ENCODE peak calls at places on chromosomes 7 and 10, in seven cellular contexts. A is CD4-positive, CD25-positive, alpha-beta regulatory T cell; B is stomach; G is CD8-positive, alpha-beta T cell; J is AG04450; T is GM23338; M is HL-60. E is an unnamed sample. For H3K27me3, the result is how much of the 10 kb centered on the place peaks cover.

GRCh38 chr7:78768859-78769258 is 684.6 kb downstream of the MAGI2 start:
- DNase-seq in M (no peak), B (no peak), T (peak), G (no peak), A (no peak), J (no peak), E (no peak)

GRCh38 chr7:27753863-27754262 is 13.9 kb downstream of the TAX1BP1 start:
- DNase-seq in G (no peak), J (no peak), A (no peak), T (no peak), M (no peak), B (no peak), E (no peak)

GRCh38 chr10:17278607-17279240 is 50.7 kb downstream of the VIM start:
- DNase-seq in J (no peak), G (no peak), A (no peak), T (no peak), B (no peak), M (no peak), E (no peak)

GRCh38 chr7:22426463-22427121 is 69.6 kb upstream of the RAPGEF5 start:
- DNase-seq in J (no peak), A (no peak), T (no peak), B (no peak), M (no peak), G (no peak), E (no peak)

GRCh38 chr7:45574521-45575500 is 643 bp downstream of the ADCY1 start:
- DNase-seq in G (no peak), M (peak), J (no peak), B (peak), T (peak), A (no peak), E (no peak)

GRCh38 chr7:20403356-20403755 is 72.7 kb downstream of the ITGB8 start:
- DNase-seq in M (no peak), J (no peak), T (no peak), B (no peak), G (no peak), A (no peak), E (no peak)

GRCh38 chr7:135782377-135782776 is 33.8 kb upstream of the FAM180A start:
- DNase-seq in J (no peak), M (no peak), T (no peak), A (no peak), B (no peak), G (no peak), E (no peak)

GRCh38 chr7:95875519-95875918 is 103.2 kb downstream of the DYNC1I1 start:
- DNase-seq in G (no peak), B (no peak), A (no peak), M (no peak), T (no peak), J (no peak), E (no peak)

GRCh38 chr7:158125721-158126120 is 461.9 kb downstream of the PTPRN2 start:
- DNase-seq in G (no peak), B (no peak), M (no peak), T (no peak), J (no peak), A (no peak), E (no peak)

GRCh38 chr7:50632561-50633413 is 67.6 kb upstream of the DDC start:
- DNase-seq in A (peak), J (no peak), T (peak), B (peak), G (peak), M (no peak), E (peak)

GRCh38 chr7:132551928-132552327 is 24.3 kb downstream of the PLXNA4 start:
- DNase-seq in J (no peak), M (no peak), T (no peak), G (no peak), B (no peak), A (no peak), E (no peak)

GRCh38 chr7:92043637-92044036 is 90.6 kb downstream of the CYP51A1 start:
- DNase-seq in T (no peak), M (no peak), A (no peak), G (no peak), J (no peak), B (no peak), E (no peak)

GRCh38 chr10:101816913-101817541 is 1.2 kb downstream of the OGA start:
- DNase-seq in G (no peak), B (no peak), J (no peak), M (no peak), T (no peak), A (no peak), E (no peak)

GRCh38 chr10:101816375-101816773 is 1.9 kb downstream of the OGA start:
- DNase-seq in J (no peak), G (no peak), B (no peak), A (no peak), T (no peak), M (no peak), E (no peak)

GRCh38 chr10:101817542-101818118 is 614 bp downstream of the OGA start:
- DNase-seq in B (peak), A (no peak), M (no peak), G (peak), J (peak), T (peak), E (peak)

GRCh38 chr10:101812606-101813005 is 5.6 kb downstream of the OGA start:
- DNase-seq in T (no peak), J (no peak), G (no peak), B (no peak), M (no peak), A (no peak), E (no peak)

GRCh38 chr10:101814466-101815041 is 3.7 kb downstream of the OGA start:
- DNase-seq in T (no peak), J (no peak), B (no peak), A (no peak), G (no peak), M (no peak), E (no peak)
- H3K4me3 ChIP-seq in T (peak), J (peak), B (peak), A (peak), G (peak), M (peak), E (peak)

DNA sequence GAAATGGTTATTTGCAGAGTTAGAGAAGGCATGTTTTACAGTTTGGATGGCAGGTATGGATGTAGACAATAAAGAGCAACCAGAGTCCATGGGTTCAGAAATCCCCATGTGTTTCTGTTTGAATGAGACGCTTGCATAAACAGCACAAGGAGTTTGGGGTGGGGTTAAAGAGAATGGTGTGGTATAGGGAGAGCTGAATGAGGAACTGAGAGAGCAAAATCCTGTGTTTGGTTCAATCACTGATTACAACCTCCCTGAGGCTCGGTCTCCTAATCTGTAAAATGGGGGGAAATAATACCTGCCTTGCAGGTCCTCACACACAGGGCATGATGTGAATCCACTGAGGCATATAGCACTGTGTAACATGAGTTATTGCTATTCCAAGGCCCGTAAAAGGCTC is 23.7 kb downstream of the CAV1 start:
- DNase-seq in G (no peak), A (no peak), J (no peak), T (no peak), M (no peak), B (no peak), E (no peak)
- H3K27ac ChIP-seq in G (no peak), A (no peak), J (no peak), T (no peak), M (no peak), B (no peak), E (no peak)

GRCh38 chr10:26303366-26303765 is 86.8 kb downstream of the GAD2 start:
- DNase-seq in T (no peak), M (no peak), B (no peak), A (no peak), J (no peak), G (no peak), E (no peak)
- H3K27me3 ChIP-seq in T (under half), M (under half), B (under half), A (under half), J (under half), G (under half), E (under half)

DNA sequence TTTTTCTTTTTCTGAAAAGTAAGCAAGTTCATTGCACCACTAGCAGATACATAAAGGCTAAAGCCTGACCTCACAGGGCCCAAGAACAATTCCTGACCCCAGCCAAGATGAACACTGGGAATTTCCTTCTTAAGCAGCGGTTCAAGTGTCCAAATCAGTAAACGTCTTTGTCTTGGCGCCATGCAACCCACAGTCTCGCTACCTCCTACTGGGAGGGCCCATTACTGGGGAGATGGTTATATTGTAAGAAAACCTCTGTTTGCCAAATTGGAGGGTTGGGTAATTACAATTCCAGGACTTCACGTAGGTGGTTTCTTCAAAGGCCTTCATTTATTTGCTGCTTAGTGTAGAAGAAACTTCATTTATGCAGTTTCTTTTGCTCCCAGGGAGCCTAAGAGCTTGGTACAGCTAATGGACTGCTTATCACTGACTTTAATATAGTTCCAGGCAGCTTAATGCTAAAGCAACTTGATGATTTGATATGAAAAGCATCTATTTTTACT is 58.3 kb upstream of the ADRB1 start:
- DNase-seq in A (no peak), J (no peak), B (no peak), T (no peak), M (no peak), G (no peak), E (no peak)
- H3K4me3 ChIP-seq in A (no peak), J (no peak), B (no peak), T (no peak), M (no peak), G (no peak), E (no peak)